ENCODE peak calls at places on chromosomes 12 and 14, in six cellular contexts. R is A549, J is kidney, T is GM23338, C is uterus, B is body of pancreas. A is an unnamed sample.
A peak's percentile ranks its signal among the peaks of the same experiment; 100 is the strongest.

GRCh38 chr12:111173391-111174282 is 195.3 kb downstream of the PHETA1 start:
- DNase-seq in T (no peak), J (peak; percentile 28), B (no peak), R (no peak), C (no peak), A (no peak)

GRCh38 chr14:24430682-24431568 is 1.2 kb downstream of the KHNYN start:
- DNase-seq in R (no peak), T (peak; percentile 56), J (peak; percentile 78), B (no peak), C (peak; percentile 47), A (no peak)

GRCh38 chr14:33335366-33335765 is 396.7 kb downstream of the NPAS3 start:
- DNase-seq in R (no peak), T (no peak), B (no peak), C (no peak), J (no peak), A (no peak)

GRCh38 chr14:104396682-104397470 is 182.7 kb upstream of the C14orf180 start:
- DNase-seq in T (no peak), J (no peak), R (no peak), C (no peak), B (no peak), A (no peak)

GRCh38 chr12:389138-390096 is at the start of gene KDM5A:
- DNase-seq in J (peak; percentile 96), R (peak; percentile 97), T (peak; percentile 97), B (peak; percentile 90), C (peak; percentile 89), A (peak; percentile 92)

GRCh38 chr12:24360907-24361306 is 411.4 kb upstream of the SOX5 start:
- DNase-seq in T (no peak), B (no peak), R (no peak), J (no peak), C (no peak), A (no peak)

GRCh38 chr14:101879212-101880015 is 85.0 kb upstream of the DYNC1H1 start:
- DNase-seq in C (no peak), J (no peak), R (no peak), B (peak; percentile 56), T (no peak), A (no peak)

GRCh38 chr12:19412844-19413243 is 26.4 kb upstream of the AEBP2 start:
- DNase-seq in T (no peak), J (no peak), B (no peak), R (no peak), C (peak; percentile 24), A (no peak)

GRCh38 chr14:60300019-60300418 is 51.0 kb downstream of the PPM1A start:
- DNase-seq in C (no peak), T (no peak), R (no peak), B (no peak), J (no peak), A (no peak)
- TF ChIP-seq CTCF in C (no peak), T (no peak), R (no peak), B (no peak), J (no peak), A (no peak)

GRCh38 chr12:104494816-104495158 is 38.0 kb downstream of the CHST11 start:
- DNase-seq in C (no peak), J (no peak), B (no peak), T (no peak), R (no peak), A (no peak)
- H3K4me3 ChIP-seq in C (no peak overlapping the region), J (no peak overlapping the region), B (no peak overlapping the region), T (no peak overlapping the region), R (no peak overlapping the region), A (peak overlapping the region; percentile 5)

GRCh38 chr12:124831590-124831989 is 32.1 kb downstream of the SCARB1 start:
- DNase-seq in T (no peak), B (no peak), C (no peak), R (no peak), J (no peak), A (no peak)

GRCh38 chr12:124830306-124830705 is 33.4 kb downstream of the SCARB1 start:
- DNase-seq in J (no peak), B (no peak), T (no peak), R (no peak), C (no peak), A (no peak)

GRCh38 chr12:124833693-124834122 is 30.0 kb downstream of the SCARB1 start:
- DNase-seq in B (peak; percentile 34), C (no peak), T (peak; percentile 90), J (no peak), R (no peak), A (no peak)

GRCh38 chr12:124834822-124835221 is 28.8 kb downstream of the SCARB1 start:
- DNase-seq in J (no peak), T (no peak), B (no peak), R (no peak), C (no peak), A (no peak)

GRCh38 chr12:124832856-124833255 is 30.8 kb downstream of the SCARB1 start:
- DNase-seq in J (no peak), T (no peak), B (no peak), R (no peak), C (no peak), A (no peak)
- H3K4me1 ChIP-seq in J (peaks cover 7% of the 10 kb centered on the region), T (peaks cover 29% of the 10 kb centered on the region), B (peaks cover 29% of the 10 kb centered on the region), R (peaks cover 70% of the 10 kb centered on the region), C (peaks cover under 1% of the 10 kb centered on the region), A (peaks cover 11% of the 10 kb centered on the region)

GRCh38 chr12:132075026-132075713 is 68.9 kb downstream of the DDX51 start:
- DNase-seq in R (no peak), C (no peak), J (no peak), B (no peak), T (peak; percentile 77), A (no peak)
- TF ChIP-seq CTCF in R (peak; percentile 44), C (no peak), J (no peak), B (no peak), T (peak; percentile 75), A (no peak)

GRCh38 chr14:96120392-96120791 is 81.2 kb downstream of the C14orf132 start:
- DNase-seq in J (no peak), T (no peak), R (no peak), B (no peak), C (no peak), A (no peak)

GRCh38 chr14:96119947-96120346 is 80.8 kb downstream of the C14orf132 start:
- DNase-seq in T (no peak), J (no peak), B (no peak), C (no peak), R (no peak), A (no peak)

GRCh38 chr14:96114002-96114401 is 74.8 kb downstream of the C14orf132 start:
- DNase-seq in B (no peak), T (no peak), C (no peak), J (no peak), R (no peak), A (no peak)

GRCh38 chr14:96117997-96118790 is 79.0 kb downstream of the C14orf132 start:
- DNase-seq in J (no peak), R (no peak), C (no peak), B (no peak), T (no peak), A (no peak)

GRCh38 chr14:96117101-96117897 is 78.1 kb downstream of the C14orf132 start:
- DNase-seq in J (peak; percentile 53), C (no peak), B (no peak), R (no peak), T (no peak), A (no peak)
- H3K4me3 ChIP-seq in J (no peak overlapping the region), C (no peak overlapping the region), B (no peak overlapping the region), R (no peak overlapping the region), T (no peak overlapping the region), A (no peak overlapping the region)

DNA sequence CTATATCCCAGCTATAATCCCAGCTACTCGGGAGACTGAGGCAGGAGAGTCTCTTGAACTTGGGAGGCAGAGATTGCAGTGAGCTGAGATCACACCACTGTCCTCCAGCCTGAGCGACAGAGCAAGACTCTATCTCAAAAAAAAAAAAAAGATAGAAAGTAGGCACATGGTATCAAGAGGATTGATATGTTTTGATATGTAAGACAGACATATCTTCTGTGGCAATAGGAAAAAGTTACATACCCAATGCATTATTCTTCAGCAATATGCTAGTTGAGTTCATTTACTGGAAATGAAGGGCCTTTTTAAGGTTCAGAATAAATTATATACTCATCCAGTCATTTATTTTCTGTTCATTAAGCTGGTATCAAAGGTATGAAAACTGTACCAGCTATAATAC is 393.4 kb downstream of the GLT1D1 start:
- DNase-seq in C (no peak), T (no peak), R (no peak), B (no peak), J (no peak), A (no peak)
- H3K4me1 ChIP-seq in C (no peaks in the 10 kb centered on the region), T (no peaks in the 10 kb centered on the region), R (no peaks in the 10 kb centered on the region), B (no peaks in the 10 kb centered on the region), J (no peaks in the 10 kb centered on the region), A (no peaks in the 10 kb centered on the region)

A was measured in lower lobe of right lung.